ENCODE peak calls at places on chromosomes 3 and 15, in eight cellular contexts. P, R, V, S, O, W, G and X are unnamed samples.

GRCh38 chr15:29765234-29765841 is 56.9 kb downstream of the TJP1 start:
- DNase-seq in P (no peak), R (no peak), V (no peak), S (no peak), O (no peak), W (no peak), G (no peak), X (no peak)

GRCh38 chr3:193030276-193030675 is 112.6 kb upstream of the MB21D2 start:
- DNase-seq in P (no peak), R (no peak), V (no peak), S (peak), O (no peak), W (no peak), G (no peak), X (no peak)

GRCh38 chr3:38577089-38578080 is 72.1 kb downstream of the SCN5A start:
- DNase-seq in P (no peak), R (no peak), V (no peak), S (no peak), O (no peak), W (no peak), G (no peak), X (peak)

GRCh38 chr3:9630550-9631139 is 18.7 kb upstream of the MTMR14 start:
- DNase-seq in P (no peak), R (no peak), V (no peak), S (no peak), O (no peak), W (no peak), G (no peak), X (no peak)

GRCh38 chr15:55256281-55257013 is 33.2 kb downstream of the RAB27A start:
- DNase-seq in P (no peak), R (no peak), V (no peak), S (no peak), O (no peak), W (no peak), G (no peak), X (no peak)

GRCh38 chr15:70320077-70320830 is 222.5 kb upstream of the TLE3 start:
- DNase-seq in P (no peak), R (no peak), V (no peak), S (no peak), O (no peak), W (no peak), G (no peak), X (no peak)

GRCh38 chr3:138950006-138950644 is 3.1 kb downstream of the FOXL2NB start:
- DNase-seq in P (no peak), R (no peak), V (no peak), S (no peak), O (peak), W (no peak), G (no peak), X (no peak)

GRCh38 chr3:171443211-171443957 is 16.8 kb downstream of the TNIK start:
- DNase-seq in P (no peak), R (no peak), V (no peak), S (no peak), O (no peak), W (no peak), G (no peak), X (no peak)

GRCh38 chr3:155995525-155996370 is 124.6 kb upstream of the KCNAB1 start:
- DNase-seq in P (no peak), R (no peak), V (no peak), S (peak), O (no peak), W (peak), G (no peak), X (no peak)

GRCh38 chr3:141225939-141226338 is 5.7 kb upstream of the PXYLP1 start:
- DNase-seq in P (no peak), R (no peak), V (no peak), S (no peak), O (no peak), W (no peak), G (no peak), X (no peak)

GRCh38 chr15:39208187-39208586 is 372.7 kb upstream of the THBS1 start:
- DNase-seq in P (no peak), R (no peak), V (no peak), S (no peak), O (no peak), W (no peak), G (no peak), X (no peak)

GRCh38 chr3:104878395-104878794 is 488.3 kb upstream of the ALCAM start:
- DNase-seq in P (no peak), R (no peak), V (no peak), S (no peak), O (no peak), W (no peak), G (no peak), X (no peak)